ENCODE peak calls at places on chromosomes 4 and X, in five cellular contexts. L is HepG2, M is GM12891, E is SK-N-SH, A is H1. U is an unnamed sample.

GRCh38 chr4:118254368-118254767 is 98.4 kb downstream of the PRSS12 start:
- DNase-seq in L (no peak), M (no peak), E (no peak), A (no peak), U (no peak)

GRCh38 chrX:136146614-136147319 is 566 bp upstream of the FHL1 start:
- DNase-seq in L (no peak), M (no peak), E (no peak), A (peak; percentile 51), U (peak; percentile 28)

GRCh38 chrX:38282044-38282443 is 45.3 kb downstream of the RPGR start:
- DNase-seq in L (no peak), M (no peak), E (no peak), A (no peak), U (no peak)

GRCh38 chr4:182807346-182807745 is 109.8 kb downstream of the DCTD start:
- DNase-seq in L (no peak), M (no peak), E (no peak), A (no peak), U (no peak)

GRCh38 chrX:17743913-17744312 is 6.6 kb downstream of the SCML1 start:
- DNase-seq in L (no peak), M (no peak), E (no peak), A (no peak), U (no peak)

GRCh38 chr4:87058272-87059073 is 123.7 kb downstream of the AFF1 start:
- DNase-seq in L (no peak), M (no peak), E (no peak), A (no peak), U (no peak)

GRCh38 chr4:62194342-62194741 is 994.2 kb downstream of the ADGRL3 start:
- DNase-seq in L (no peak), M (no peak), E (no peak), A (no peak), U (no peak)

GRCh38 chrX:1336331-1337143 is at the start of gene IL3RA:
- DNase-seq in L (no peak), M (no peak), E (no peak), A (no peak), U (no peak)

GRCh38 chrX:46029777-46030176 is 515.4 kb downstream of the ZNF674 start:
- DNase-seq in L (no peak), M (no peak), E (no peak), A (no peak), U (no peak)

GRCh38 chr4:3820016-3820805 is 54.0 kb downstream of the ADRA2C start:
- DNase-seq in L (no peak), M (no peak), E (no peak), A (no peak), U (no peak)

GRCh38 chr4:3820806-3821579 is 54.8 kb downstream of the ADRA2C start:
- DNase-seq in L (no peak), M (no peak), E (no peak), A (no peak), U (no peak)

GRCh38 chr4:3821580-3822229 is 55.5 kb downstream of the ADRA2C start:
- DNase-seq in L (no peak), M (no peak), E (no peak), A (no peak), U (no peak)

GRCh38 chr4:3823496-3824341 is 57.5 kb downstream of the ADRA2C start:
- DNase-seq in L (peak; percentile 73), M (no peak), E (no peak), A (no peak), U (no peak)

DNA sequence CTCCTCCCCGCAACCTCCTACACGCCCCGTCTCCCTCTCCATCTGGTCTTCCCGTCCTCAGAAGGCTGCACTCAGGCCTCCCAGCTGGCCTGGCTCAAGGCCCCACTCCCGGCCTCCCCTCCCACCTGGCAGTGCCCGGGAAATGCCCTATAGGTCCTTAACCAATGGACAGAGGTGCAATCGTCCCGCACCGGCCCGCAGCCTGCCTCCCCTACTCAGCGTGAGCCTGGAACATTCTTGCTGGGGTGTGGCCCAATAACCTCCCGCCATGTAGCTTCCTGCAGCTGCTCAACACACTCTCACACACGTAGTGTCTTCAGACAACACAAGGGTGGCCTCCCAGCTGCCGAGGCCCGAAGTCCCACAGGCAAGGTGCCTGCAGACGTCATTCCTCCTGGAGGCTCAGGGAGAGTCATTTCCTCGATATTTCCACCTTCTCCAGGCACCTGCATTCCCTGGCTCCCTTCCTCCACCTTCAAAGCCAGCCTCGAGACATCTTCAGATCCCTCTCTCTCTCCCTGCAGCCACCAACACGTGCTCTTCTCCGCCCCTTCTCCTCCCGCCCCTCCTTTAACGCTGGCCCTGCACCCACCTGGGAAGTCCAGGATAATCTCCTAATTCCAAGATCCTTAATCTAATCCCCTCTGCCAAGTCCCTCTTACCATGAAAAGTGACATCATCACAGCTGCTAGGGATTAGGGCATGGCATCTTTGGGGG is 56.2 kb downstream of the ADRA2C start:
- DNase-seq in L (peak; percentile 15), M (no peak), E (no peak), A (no peak), U (no peak)
- TF ChIP-seq TAF1 in L (no peak), M (no peak), E (no peak), A (no peak), U (no peak)

DNA sequence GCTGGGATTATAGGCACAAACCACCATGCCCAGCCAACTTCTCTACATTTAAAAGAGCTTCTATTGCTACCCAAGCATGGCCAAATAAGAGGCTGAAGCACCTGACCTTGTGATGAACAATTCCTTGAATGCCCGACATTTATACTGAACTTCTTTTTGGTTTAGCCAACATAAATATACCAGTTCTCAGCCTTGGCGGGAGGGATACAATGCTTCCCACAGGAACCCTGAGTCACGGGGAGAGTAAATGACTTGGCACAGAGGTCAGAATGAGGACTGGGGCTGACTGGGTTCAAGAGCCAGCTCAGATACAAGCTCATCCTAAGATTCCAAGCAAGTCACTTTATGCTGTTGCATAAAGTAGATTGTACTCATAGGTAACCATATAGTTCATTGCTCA is 6.1 kb downstream of the HOPX start:
- DNase-seq in L (no peak), M (no peak), E (no peak), A (no peak), U (no peak)
- TF ChIP-seq TAF1 in L (no peak), M (no peak), E (no peak), A (no peak), U (no peak)

DNA sequence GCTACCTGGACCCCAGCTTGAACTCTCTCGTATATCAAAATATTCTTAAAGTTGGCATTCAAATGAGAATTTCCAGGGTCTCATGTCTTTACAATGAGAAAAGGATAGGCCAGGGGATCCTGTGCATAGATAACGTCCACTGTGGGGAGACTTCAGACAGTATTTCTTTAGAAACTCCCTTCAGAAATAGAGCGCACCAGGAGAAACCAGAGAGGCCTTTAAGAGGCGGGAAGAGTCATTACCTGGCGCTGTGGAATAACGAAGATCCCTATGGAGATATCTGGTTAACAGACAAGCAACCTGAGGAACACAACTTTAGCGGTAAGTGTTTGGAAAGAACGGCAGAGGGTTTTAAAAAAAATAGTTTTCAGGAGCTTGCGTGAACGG is 618 bp downstream of the RADX start:
- DNase-seq in L (peak; percentile 0), M (no peak), E (no peak), A (peak; percentile 36), U (no peak)
- TF ChIP-seq TAF1 in L (no peak), M (no peak), E (no peak), A (no peak), U (no peak)

DNA sequence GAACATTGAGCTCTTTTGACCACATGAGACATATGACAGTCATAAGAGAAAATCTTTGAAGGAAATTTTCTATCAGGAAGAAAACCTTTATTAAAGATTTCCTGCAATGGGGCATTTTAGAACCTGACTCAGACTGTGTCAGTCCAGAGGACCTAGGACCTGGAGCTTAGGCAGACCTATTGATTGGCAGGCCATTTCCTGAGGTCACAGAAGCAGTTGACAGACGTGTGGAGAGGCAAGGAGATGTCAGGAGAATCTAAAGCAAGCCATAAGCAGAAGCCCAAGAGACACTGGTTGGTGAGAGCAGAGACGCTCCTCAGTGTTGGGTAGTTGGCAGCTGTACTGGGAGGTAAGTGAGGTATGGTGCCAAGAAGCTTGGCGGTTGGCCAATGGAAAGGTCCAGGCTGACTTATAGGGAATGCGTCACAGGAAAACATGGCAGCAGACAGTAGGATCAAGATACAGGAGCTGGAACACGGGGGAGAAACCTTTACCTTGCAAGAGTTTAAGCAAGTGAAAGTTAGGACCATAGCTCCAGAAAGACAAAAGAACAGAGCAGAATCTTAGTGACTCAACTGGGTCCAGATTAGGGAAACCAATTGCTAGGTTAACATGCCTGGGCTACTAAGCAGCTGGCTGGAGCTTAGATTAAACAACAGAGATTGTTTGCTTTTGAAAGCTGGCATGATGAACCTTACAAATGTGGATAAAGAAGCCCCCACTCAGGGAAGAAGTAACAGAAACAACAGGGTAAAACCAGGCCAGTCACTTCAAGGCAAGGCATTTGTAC is 18.6 kb downstream of the PALLD start:
- DNase-seq in L (no peak), M (no peak), E (no peak), A (no peak), U (no peak)
- TF ChIP-seq TAF1 in L (no peak), M (no peak), E (no peak), A (no peak), U (no peak)

GRCh38 chr4:26936284-26937065 is 75.8 kb downstream of the STIM2 start:
- DNase-seq in L (peak; percentile 75), M (no peak), E (no peak), A (no peak), U (no peak)
- TF ChIP-seq TAF1 in L (no peak), M (no peak), E (no peak), A (no peak), U (no peak)

DNA sequence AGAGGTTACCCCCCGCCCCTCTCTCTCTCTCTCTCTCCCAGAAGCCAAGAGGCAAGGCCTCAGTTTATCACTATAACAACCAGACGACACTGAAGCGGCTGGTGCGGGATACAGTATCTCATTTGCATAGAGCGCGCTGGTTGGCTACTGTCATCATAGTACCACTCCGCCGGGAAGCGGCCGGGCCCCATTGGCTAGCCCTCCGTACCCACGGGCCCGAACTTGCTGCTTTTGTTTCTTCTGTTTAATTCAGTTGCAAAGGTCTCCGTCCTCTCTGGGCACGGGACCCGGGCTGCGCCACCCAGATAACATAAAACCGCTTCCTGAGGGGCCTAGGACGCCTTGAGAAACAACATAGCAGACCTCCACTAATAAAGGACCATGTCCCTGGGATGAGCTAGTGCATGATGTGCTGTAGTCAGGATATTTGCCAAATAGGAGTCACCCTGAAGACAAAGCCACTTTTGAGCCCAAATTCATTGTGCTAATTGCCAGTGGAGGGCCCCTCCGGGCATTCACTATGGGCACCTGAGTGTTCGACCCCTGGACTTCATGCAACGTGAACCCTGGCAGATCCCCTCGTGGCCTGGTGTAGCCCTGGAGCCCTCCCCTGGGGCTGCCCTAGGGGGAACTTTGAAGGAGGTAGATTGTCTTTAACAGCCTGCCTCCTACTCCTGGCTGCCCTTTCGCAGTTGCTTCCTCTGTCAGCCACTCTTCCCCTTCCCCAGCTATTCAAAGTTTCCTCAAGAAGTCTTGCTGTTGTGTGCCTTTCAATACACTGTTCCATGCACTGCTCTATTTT is at the start of gene PCYT1B:
- DNase-seq in L (no peak), M (peak; percentile 9), E (peak; percentile 74), A (peak; percentile 66), U (peak; percentile 19)
- TF ChIP-seq TAF1 in L (no peak), M (no peak), E (no peak), A (peak; percentile 26), U (no peak)

DNA sequence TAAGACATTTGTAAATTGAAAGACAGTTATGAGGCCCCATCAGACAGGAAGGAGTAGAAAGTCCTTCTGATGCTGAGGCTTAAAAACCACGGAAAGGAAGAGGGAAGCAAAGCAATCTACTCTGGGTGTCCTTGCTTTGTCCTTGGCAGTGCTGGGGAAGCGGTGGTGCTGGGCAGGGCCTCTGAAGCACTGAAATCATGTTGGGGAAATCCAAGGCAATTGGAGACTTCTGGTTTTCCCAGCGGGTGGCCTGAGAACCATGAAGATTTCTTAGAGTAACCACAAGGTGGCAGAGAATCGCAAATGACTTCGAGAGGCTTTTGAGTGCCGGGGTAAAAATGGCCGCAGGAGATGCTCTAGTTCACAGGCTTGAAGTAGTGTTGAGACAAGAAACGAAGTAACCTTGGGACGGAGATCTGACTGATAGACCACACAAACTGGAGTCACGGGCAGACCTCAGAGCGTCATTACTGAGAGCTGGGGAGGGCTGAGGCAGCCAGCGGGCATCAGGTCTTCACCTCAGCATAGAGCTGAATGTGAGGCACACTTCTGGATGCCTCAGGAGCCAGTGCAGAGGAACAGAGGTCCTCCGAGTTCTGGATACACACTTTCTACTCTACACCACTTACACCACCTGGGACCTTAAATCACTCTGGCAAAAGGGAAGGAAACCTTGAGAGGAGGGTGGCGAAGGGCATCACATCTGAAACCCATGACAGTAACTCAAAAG is 130.7 kb upstream of the GPRIN3 start:
- DNase-seq in L (peak; percentile 23), M (peak; percentile 12), E (peak; percentile 34), A (peak; percentile 78), U (peak; percentile 16)
- TF ChIP-seq TAF1 in L (no peak), M (no peak), E (no peak), A (no peak), U (no peak)

U was measured in GM12892.